ENCODE peak calls at places on chromosomes 7 and 10, in six cellular contexts. P, A, N, B, I and O are unnamed samples.

GRCh38 chr7:71472962-71473361 is 341.0 kb downstream of the GALNT17 start:
- DNase-seq in P (no peak), A (no peak), N (no peak), B (no peak), I (no peak), O (no peak)

GRCh38 chr7:30476401-30477145 is 2.0 kb downstream of the NOD1 start:
- DNase-seq in P (no peak), A (no peak), N (no peak), B (peak), I (no peak), O (no peak)

GRCh38 chr7:90455163-90456030 is 14.0 kb upstream of the PTTG1IP2 start:
- DNase-seq in P (no peak), A (no peak), N (no peak), B (peak), I (peak), O (peak)

GRCh38 chr7:55086413-55087201 is 67.8 kb downstream of the EGFR start:
- DNase-seq in P (no peak), A (no peak), N (no peak), B (no peak), I (peak), O (no peak)

GRCh38 chr10:6416892-6417512 is 163.1 kb downstream of the PRKCQ start:
- DNase-seq in P (no peak), A (no peak), N (no peak), B (peak), I (peak), O (no peak)

GRCh38 chr10:79904671-79905321 is 44.1 kb downstream of the SFTPD start:
- DNase-seq in P (no peak), A (peak), N (peak), B (peak), I (peak), O (no peak)

GRCh38 chr7:135158874-135159273 is 11.0 kb downstream of the TMEM140 start:
- DNase-seq in P (no peak), A (no peak), N (no peak), B (no peak), I (no peak), O (no peak)

GRCh38 chr7:133730360-133730759 is 396.8 kb upstream of the LRGUK start:
- DNase-seq in P (no peak), A (no peak), N (no peak), B (no peak), I (no peak), O (peak)

GRCh38 chr10:123565691-123566660 is 100.2 kb upstream of the GPR26 start:
- DNase-seq in P (no peak), A (no peak), N (no peak), B (no peak), I (no peak), O (no peak)

GRCh38 chr7:500521-501420 is 18.9 kb downstream of the PDGFA start:
- DNase-seq in P (no peak), A (no peak), N (no peak), B (no peak), I (no peak), O (no peak)

GRCh38 chr7:132656846-132657776 is 80.8 kb upstream of the PLXNA4 start:
- DNase-seq in P (no peak), A (peak), N (no peak), B (peak), I (peak), O (no peak)

GRCh38 chr7:36810032-36810431 is 85.7 kb upstream of the AOAH start:
- DNase-seq in P (no peak), A (no peak), N (no peak), B (no peak), I (no peak), O (peak)